ENCODE peak calls at places on chromosomes 5 and 9, in five cellular contexts. One of them, this sample, is unnamed.

GRCh38 chr5:87074934-87075541 is 192.6 kb upstream of the RASA1 start:
- DNase-seq in activated T-cell treated with anti-CD3 and anti-CD28 coated beads, Interleukin-2, amount 50 U/mL, for 72 hours: peak; percentile 27
- DNase-seq in posterior cingulate gyrus: no peak
- DNase-seq in ACHN: no peak
- DNase-seq in D341Med: no peak
- DNase-seq in this sample: peak; percentile 27

GRCh38 chr5:66558562-66558961 is 37.6 kb upstream of the MAST4 start:
- DNase-seq in ACHN: no peak
- DNase-seq in D341Med: no peak
- DNase-seq in posterior cingulate gyrus: no peak
- DNase-seq in activated T-cell treated with anti-CD3 and anti-CD28 coated beads, Interleukin-2, amount 50 U/mL, for 72 hours: peak; percentile 52
- DNase-seq in this sample: peak; percentile 41

GRCh38 chr5:61028382-61028781 is 83.4 kb downstream of the NDUFAF2 start:
- DNase-seq in ACHN: no peak
- DNase-seq in D341Med: no peak
- DNase-seq in activated T-cell treated with anti-CD3 and anti-CD28 coated beads, Interleukin-2, amount 50 U/mL, for 72 hours: no peak
- DNase-seq in posterior cingulate gyrus: no peak
- DNase-seq in this sample: no peak

GRCh38 chr5:125874717-125875116 is 548.5 kb upstream of the GRAMD2B start:
- DNase-seq in activated T-cell treated with anti-CD3 and anti-CD28 coated beads, Interleukin-2, amount 50 U/mL, for 72 hours: no peak
- DNase-seq in posterior cingulate gyrus: no peak
- DNase-seq in ACHN: peak; percentile 16
- DNase-seq in D341Med: no peak
- DNase-seq in this sample: no peak

GRCh38 chr9:109166771-109167601 is at the start of gene FRRS1L:
- DNase-seq in activated T-cell treated with anti-CD3 and anti-CD28 coated beads, Interleukin-2, amount 50 U/mL, for 72 hours: no peak
- DNase-seq in ACHN: no peak
- DNase-seq in posterior cingulate gyrus: peak; percentile 70
- DNase-seq in D341Med: peak; percentile 75
- DNase-seq in this sample: no peak

GRCh38 chr9:91825422-91825821 is 124.6 kb downstream of the ROR2 start:
- DNase-seq in D341Med: no peak
- DNase-seq in activated T-cell treated with anti-CD3 and anti-CD28 coated beads, Interleukin-2, amount 50 U/mL, for 72 hours: no peak
- DNase-seq in posterior cingulate gyrus: no peak
- DNase-seq in ACHN: no peak
- DNase-seq in this sample: no peak

GRCh38 chr5:80495891-80496290 is 8.0 kb downstream of the FAM151B start:
- DNase-seq in activated T-cell treated with anti-CD3 and anti-CD28 coated beads, Interleukin-2, amount 50 U/mL, for 72 hours: no peak
- DNase-seq in posterior cingulate gyrus: no peak
- DNase-seq in D341Med: no peak
- DNase-seq in ACHN: no peak
- DNase-seq in this sample: no peak

GRCh38 chr5:116754556-116754955 is 179.9 kb upstream of the SEMA6A start:
- DNase-seq in activated T-cell treated with anti-CD3 and anti-CD28 coated beads, Interleukin-2, amount 50 U/mL, for 72 hours: no peak
- DNase-seq in ACHN: no peak
- DNase-seq in posterior cingulate gyrus: no peak
- DNase-seq in D341Med: no peak
- DNase-seq in this sample: no peak

GRCh38 chr5:37637165-37637845 is 202.5 kb downstream of the GDNF start:
- DNase-seq in ACHN: no peak
- DNase-seq in posterior cingulate gyrus: no peak
- DNase-seq in activated T-cell treated with anti-CD3 and anti-CD28 coated beads, Interleukin-2, amount 50 U/mL, for 72 hours: no peak
- DNase-seq in D341Med: no peak
- DNase-seq in this sample: no peak

GRCh38 chr5:142886211-142886610 is 116.0 kb downstream of the ARHGAP26 start:
- DNase-seq in D341Med: no peak
- DNase-seq in posterior cingulate gyrus: no peak
- DNase-seq in ACHN: no peak
- DNase-seq in activated T-cell treated with anti-CD3 and anti-CD28 coated beads, Interleukin-2, amount 50 U/mL, for 72 hours: no peak
- DNase-seq in this sample: no peak

GRCh38 chr9:107070591-107070990 is 207.6 kb downstream of the ZNF462 start:
- DNase-seq in ACHN: no peak
- DNase-seq in posterior cingulate gyrus: no peak
- DNase-seq in D341Med: peak; percentile 62
- DNase-seq in activated T-cell treated with anti-CD3 and anti-CD28 coated beads, Interleukin-2, amount 50 U/mL, for 72 hours: no peak
- DNase-seq in this sample: no peak

GRCh38 chr5:32233220-32233695 is 59.1 kb upstream of the GOLPH3 start:
- DNase-seq in D341Med: no peak
- DNase-seq in activated T-cell treated with anti-CD3 and anti-CD28 coated beads, Interleukin-2, amount 50 U/mL, for 72 hours: no peak
- DNase-seq in posterior cingulate gyrus: no peak
- DNase-seq in ACHN: no peak
- DNase-seq in this sample: no peak